ENCODE peak calls at places on chromosome 22, in four cellular contexts. S is tibial nerve, B is stomach, X is IMR-90. D is an unnamed sample.

GRCh38 chr22:46036558-46037408 is 59.8 kb upstream of the WNT7B start:
- DNase-seq in S (no peak), B (peak), X (no peak), D (no peak)

GRCh38 chr22:44582016-44582415 is 84.0 kb upstream of the RTL6 start:
- DNase-seq in S (no peak), B (no peak), X (no peak), D (peak)

GRCh38 chr22:46575915-46576555 is 38.6 kb upstream of the CELSR1 start:
- DNase-seq in S (no peak), B (no peak), X (no peak), D (no peak)

GRCh38 chr22:44129614-44129976 is 51.1 kb upstream of the PARVG start:
- DNase-seq in S (no peak), B (no peak), X (peak), D (no peak)

GRCh38 chr22:41062146-41062545 is 30.2 kb upstream of the EP300 start:
- DNase-seq in S (no peak), B (no peak), X (no peak), D (no peak)

GRCh38 chr22:34283844-34284243 is 363.6 kb upstream of the LARGE1 start:
- DNase-seq in S (no peak), B (no peak), X (no peak), D (no peak)

GRCh38 chr22:42937164-42937854 is 77.6 kb downstream of the PACSIN2 start:
- DNase-seq in S (no peak), B (peak), X (peak), D (peak)

GRCh38 chr22:40247976-40248375 is 70.3 kb downstream of the TNRC6B start:
- DNase-seq in S (no peak), B (no peak), X (no peak), D (no peak)

GRCh38 chr22:49362393-49362792 is 465.3 kb downstream of the BRD1 start:
- DNase-seq in S (no peak), B (peak), X (no peak), D (no peak)

GRCh38 chr22:21077884-21078508 is 32.2 kb downstream of the LRRC74B start:
- DNase-seq in S (no peak), B (no peak), X (no peak), D (no peak)

GRCh38 chr22:46893281-46894020 is 131.0 kb downstream of the TBC1D22A start:
- DNase-seq in S (no peak), B (peak), X (no peak), D (peak)

GRCh38 chr22:47626428-47627390 is 864.3 kb downstream of the TBC1D22A start:
- DNase-seq in S (no peak), B (no peak), X (no peak), D (peak)

GRCh38 chr22:49331878-49332277 is 495.8 kb downstream of the BRD1 start:
- DNase-seq in S (no peak), B (peak), X (no peak), D (no peak)

GRCh38 chr22:21106000-21106399 is 60.3 kb downstream of the LRRC74B start:
- DNase-seq in S (no peak), B (no peak), X (no peak), D (no peak)

GRCh38 chr22:18144105-18144504 is 5.9 kb upstream of the USP18 start:
- DNase-seq in S (no peak), B (no peak), X (no peak), D (no peak)

GRCh38 chr22:28981818-28982499 is 79.7 kb downstream of the C22orf31 start:
- DNase-seq in S (no peak), B (no peak), X (no peak), D (no peak)

GRCh38 chr22:50262460-50262911 is 1.0 kb upstream of the MAPK12 start:
- DNase-seq in S (no peak), B (no peak), X (no peak), D (no peak)

GRCh38 chr22:33831207-33831606 is 89.1 kb downstream of the LARGE1 start:
- DNase-seq in S (no peak), B (no peak), X (no peak), D (no peak)

GRCh38 chr22:20926243-20926642 is 9.0 kb downstream of the CRKL start:
- DNase-seq in S (no peak), B (no peak), X (no peak), D (no peak)

GRCh38 chr22:44023404-44024287 is 456 bp upstream of the PARVB start:
- DNase-seq in S (no peak), B (peak), X (peak), D (no peak)

GRCh38 chr22:28942801-28943500 is 59.6 kb downstream of the ZNRF3 start:
- DNase-seq in S (no peak), B (no peak), X (no peak), D (no peak)

GRCh38 chr22:48863965-48864538 is 963.6 kb downstream of the BRD1 start:
- DNase-seq in S (no peak), B (no peak), X (no peak), D (no peak)

GRCh38 chr22:40911772-40912171 is 39.4 kb upstream of the RBX1 start:
- DNase-seq in S (no peak), B (no peak), X (peak), D (no peak)

GRCh38 chr22:22703715-22704114 is 59.3 kb downstream of the GGTLC2 start:
- DNase-seq in S (no peak), B (no peak), X (no peak), D (peak)

GRCh38 chr22:44357296-44357961 is 44.7 kb upstream of the SHISAL1 start:
- DNase-seq in S (no peak), B (no peak), X (no peak), D (no peak)

GRCh38 chr22:50530857-50531545 is 1.2 kb upstream of the TYMP start:
- DNase-seq in S (peak), B (peak), X (peak), D (peak)

DNA sequence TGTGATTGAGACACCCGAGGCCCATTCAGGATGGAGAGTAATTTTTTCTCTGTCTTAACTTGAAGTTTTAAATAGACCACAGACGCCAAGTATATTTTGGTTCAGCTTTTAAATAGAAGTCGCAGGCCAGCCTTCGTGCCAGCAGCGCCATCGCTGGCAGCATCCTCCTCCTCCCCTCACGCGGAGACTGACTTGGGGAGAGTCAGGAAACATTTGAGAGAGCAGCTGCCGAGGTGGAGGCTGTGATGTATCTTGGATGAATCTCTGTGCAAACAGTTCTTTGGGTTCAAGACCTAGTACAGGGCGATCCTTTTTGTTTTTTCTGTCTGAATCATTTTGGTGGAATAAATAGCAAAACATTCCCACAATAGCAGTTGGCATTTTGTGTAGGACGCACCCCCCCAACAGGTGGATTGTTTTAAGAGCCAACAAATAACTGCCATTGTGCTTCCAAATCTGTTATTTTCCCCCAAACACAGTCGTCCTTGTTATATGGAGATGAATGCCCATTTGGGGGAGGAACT is 920 bp upstream of the DMC1 start:
- DNase-seq in S (peak), B (peak), X (peak), D (peak)
- H3K4me3 ChIP-seq in S (peak), B (peak), X (peak), D (peak)

DNA sequence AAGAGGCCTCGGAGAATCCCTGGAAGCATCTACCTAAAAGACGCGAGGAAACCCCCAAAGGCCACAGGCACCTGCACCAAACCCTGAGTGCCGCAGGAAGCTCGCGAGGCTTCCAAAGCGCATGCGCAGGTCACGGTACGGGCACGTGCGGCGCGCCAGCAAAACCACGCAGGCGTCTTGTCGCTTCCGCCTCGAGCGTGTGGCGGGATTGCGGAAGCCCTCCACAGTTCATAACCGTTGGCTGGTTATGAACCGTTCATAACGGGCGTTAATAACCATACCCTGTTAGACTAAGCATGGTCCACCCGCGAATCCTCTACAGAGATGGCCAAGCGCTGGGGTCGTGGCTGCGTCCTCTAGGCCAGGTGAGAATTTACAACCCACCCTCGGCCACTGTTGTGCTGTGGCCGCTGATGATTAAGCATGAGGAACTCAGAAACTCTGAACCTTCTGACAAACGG is 46.4 kb downstream of the MORC2 start:
- DNase-seq in S (no peak), B (peak), X (peak), D (no peak)
- TF ChIP-seq POLR2A in S (no peak), B (no peak), X (no peak), D (no peak)

GRCh38 chr22:32175751-32176644 is 16.9 kb upstream of the C22orf42 start:
- DNase-seq in S (no peak), B (no peak), X (no peak), D (no peak)
- H3K4me3 ChIP-seq in S (no peak), B (no peak), X (no peak), D (no peak)

GRCh38 chr22:36155702-36156101 is 4.9 kb downstream of the APOL3 start:
- DNase-seq in S (peak), B (peak), X (no peak), D (peak)
- TF ChIP-seq POLR2A in S (no peak), B (no peak), X (no peak), D (no peak)

GRCh38 chr22:19691721-19692341 is 22.5 kb upstream of the SEPTIN5 start:
- DNase-seq in S (no peak), B (no peak), X (peak), D (no peak)
- H3K4me3 ChIP-seq in S (no peak), B (peak), X (peak), D (no peak)

D was measured in lower leg skin.